ENCODE peak calls at places on chromosomes 4 and X, in ten cellular contexts. P is small intestine; K is GM23248; O is ovary; N is effector memory CD4-positive, alpha-beta T cell; J is CD4-positive, CD25-positive, alpha-beta regulatory T cell; D is IMR-90; A is spleen; W is sigmoid colon; L is brain microvascular endothelial cell. C is an unnamed sample.

GRCh38 chr4:80243274-80244018 is 23.0 kb upstream of the FGF5 start:
- DNase-seq in P (no peak), K (no peak), O (no peak), N (no peak), J (no peak), D (no peak), A (no peak), W (no peak), L (no peak), C (no peak)

GRCh38 chrX:115894087-115894486 is 276.5 kb upstream of the AGTR2 start:
- DNase-seq in P (peak), K (no peak), O (peak), N (no peak), J (no peak), D (peak), A (no peak), W (no peak), L (peak), C (no peak)

GRCh38 chr4:123666486-123666885 is 269.9 kb downstream of the SPRY1 start:
- DNase-seq in P (no peak), K (no peak), O (no peak), N (no peak), J (no peak), D (no peak), A (no peak), W (no peak), L (no peak), C (no peak)

GRCh38 chr4:2886622-2887021 is 43.0 kb downstream of the ADD1 start:
- DNase-seq in P (no peak), K (no peak), O (no peak), N (no peak), J (no peak), D (no peak), A (no peak), W (no peak), L (no peak), C (no peak)

GRCh38 chr4:6595897-6596537 is 21.0 kb downstream of the MAN2B2 start:
- DNase-seq in P (peak), K (no peak), O (no peak), N (no peak), J (no peak), D (no peak), A (no peak), W (no peak), L (no peak), C (no peak)

GRCh38 chrX:31279359-31279758 is 207.5 kb upstream of the FTHL17 start:
- DNase-seq in P (peak), K (peak), O (no peak), N (no peak), J (no peak), D (peak), A (no peak), W (no peak), L (peak), C (peak)

GRCh38 chr4:40321671-40322131 is 13.4 kb upstream of the CHRNA9 start:
- DNase-seq in P (no peak), K (peak), O (no peak), N (no peak), J (no peak), D (peak), A (no peak), W (no peak), L (peak), C (no peak)

GRCh38 chrX:47595701-47596655 is 13.7 kb downstream of the TIMP1 start:
- DNase-seq in P (no peak), K (peak), O (no peak), N (no peak), J (peak), D (peak), A (no peak), W (no peak), L (peak), C (no peak)

GRCh38 chr4:74418063-74418670 is 26.8 kb upstream of the AREG start:
- DNase-seq in P (peak), K (peak), O (no peak), N (no peak), J (no peak), D (peak), A (no peak), W (no peak), L (peak), C (peak)

GRCh38 chrX:103658681-103659433 is 27.6 kb downstream of the MORF4L2 start:
- DNase-seq in P (no peak), K (no peak), O (no peak), N (no peak), J (no peak), D (no peak), A (no peak), W (no peak), L (no peak), C (no peak)

GRCh38 chr4:184617611-184618196 is 31.5 kb downstream of the CASP3 start:
- DNase-seq in P (peak), K (no peak), O (no peak), N (no peak), J (no peak), D (no peak), A (no peak), W (no peak), L (no peak), C (no peak)

GRCh38 chr4:11420327-11420726 is 8.4 kb downstream of the HS3ST1 start:
- DNase-seq in P (peak), K (no peak), O (no peak), N (no peak), J (no peak), D (no peak), A (no peak), W (no peak), L (no peak), C (no peak)

GRCh38 chrX:13891367-13892146 is 74.7 kb upstream of the GPM6B start:
- DNase-seq in P (no peak), K (peak), O (no peak), N (no peak), J (no peak), D (no peak), A (no peak), W (no peak), L (no peak), C (no peak)

GRCh38 chr4:159006202-159006601 is 96.7 kb upstream of the RAPGEF2 start:
- DNase-seq in P (peak), K (peak), O (no peak), N (no peak), J (no peak), D (peak), A (no peak), W (no peak), L (peak), C (peak)

GRCh38 chr4:139899346-139899745 is 233.7 kb downstream of the MGST2 start:
- DNase-seq in P (peak), K (no peak), O (no peak), N (no peak), J (no peak), D (no peak), A (no peak), W (no peak), L (no peak), C (no peak)

GRCh38 chrX:55450259-55450658 is 1.7 kb upstream of the MAGEH1 start:
- DNase-seq in P (peak), K (peak), O (no peak), N (no peak), J (peak), D (peak), A (no peak), W (no peak), L (no peak), C (no peak)

GRCh38 chrX:67207912-67208311 is 335.9 kb upstream of the AR start:
- DNase-seq in P (no peak), K (no peak), O (no peak), N (no peak), J (no peak), D (no peak), A (no peak), W (no peak), L (no peak), C (no peak)

GRCh38 chr4:182937268-182938208 is 20.4 kb upstream of the DCTD start:
- DNase-seq in P (no peak), K (peak), O (no peak), N (no peak), J (no peak), D (peak), A (no peak), W (no peak), L (no peak), C (no peak)

GRCh38 chr4:6201580-6202091 is 1.3 kb upstream of the JAKMIP1 start:
- DNase-seq in P (peak), K (no peak), O (no peak), N (no peak), J (peak), D (no peak), A (no peak), W (peak), L (no peak), C (no peak)

GRCh38 chrX:47169726-47170515 is 23.7 kb upstream of the UBA1 start:
- DNase-seq in P (no peak), K (peak), O (no peak), N (no peak), J (no peak), D (peak), A (peak), W (no peak), L (no peak), C (no peak)

GRCh38 chrX:136228808-136229207 is 22.4 kb downstream of the MAP7D3 start:
- DNase-seq in P (no peak), K (no peak), O (no peak), N (no peak), J (peak), D (no peak), A (no peak), W (no peak), L (no peak), C (no peak)

GRCh38 chrX:21840199-21840557 is 761 bp downstream of the MBTPS2 start:
- DNase-seq in P (peak), K (peak), O (no peak), N (no peak), J (peak), D (peak), A (no peak), W (no peak), L (no peak), C (no peak)

GRCh38 chr4:6372649-6373525 is 99.5 kb downstream of the PPP2R2C start:
- DNase-seq in P (peak), K (peak), O (no peak), N (no peak), J (peak), D (peak), A (no peak), W (no peak), L (peak), C (no peak)

GRCh38 chr4:105305019-105305836 is 158.6 kb downstream of the TET2 start:
- DNase-seq in P (no peak), K (no peak), O (no peak), N (no peak), J (peak), D (no peak), A (no peak), W (no peak), L (no peak), C (no peak)

GRCh38 chr4:53490965-53491622 is 100.2 kb downstream of the LNX1 start:
- DNase-seq in P (peak), K (peak), O (peak), N (no peak), J (peak), D (peak), A (no peak), W (no peak), L (peak), C (no peak)

GRCh38 chr4:184541918-184542317 is 67.6 kb upstream of the IRF2 start:
- DNase-seq in P (no peak), K (no peak), O (no peak), N (no peak), J (no peak), D (no peak), A (no peak), W (no peak), L (no peak), C (no peak)

GRCh38 chr4:114857831-114858230 is 255.6 kb downstream of the NDST4 start:
- DNase-seq in P (no peak), K (no peak), O (no peak), N (no peak), J (no peak), D (no peak), A (no peak), W (no peak), L (no peak), C (peak)

GRCh38 chrX:100649550-100650356 is 5.8 kb downstream of the SRPX2 start:
- DNase-seq in P (peak), K (peak), O (peak), N (no peak), J (no peak), D (peak), A (no peak), W (peak), L (peak), C (no peak)

GRCh38 chr4:149223659-149224058 is 592.0 kb downstream of the IQCM start:
- DNase-seq in P (no peak), K (peak), O (no peak), N (no peak), J (no peak), D (peak), A (no peak), W (no peak), L (no peak), C (peak)

GRCh38 chr4:3387943-3388348 is 53.8 kb upstream of the HGFAC start:
- DNase-seq in P (peak), K (peak), O (peak), N (no peak), J (no peak), D (peak), A (peak), W (peak), L (peak), C (peak)

GRCh38 chrX:63918611-63919010 is 133.6 kb upstream of the ARHGEF9 start:
- DNase-seq in P (peak), K (peak), O (no peak), N (no peak), J (no peak), D (no peak), A (no peak), W (no peak), L (peak), C (no peak)

GRCh38 chrX:70554948-70555347 is 110.3 kb downstream of the DLG3 start:
- DNase-seq in P (no peak), K (no peak), O (no peak), N (no peak), J (no peak), D (no peak), A (no peak), W (no peak), L (no peak), C (no peak)

GRCh38 chr4:187357045-187357643 is 633.5 kb upstream of the FAT1 start:
- DNase-seq in P (no peak), K (no peak), O (no peak), N (no peak), J (no peak), D (no peak), A (no peak), W (no peak), L (no peak), C (no peak)

GRCh38 chr4:154208424-154208823 is 283.2 kb downstream of the DCHS2 start:
- DNase-seq in P (no peak), K (peak), O (no peak), N (no peak), J (no peak), D (no peak), A (peak), W (no peak), L (no peak), C (no peak)

GRCh38 chr4:68271851-68272756 is 26.6 kb upstream of the TMPRSS11B start:
- DNase-seq in P (peak), K (peak), O (no peak), N (no peak), J (peak), D (peak), A (no peak), W (no peak), L (peak), C (peak)

GRCh38 chrX:139203681-139204575 is 326.6 kb upstream of the F9 start:
- DNase-seq in P (no peak), K (peak), O (peak), N (no peak), J (no peak), D (no peak), A (peak), W (no peak), L (no peak), C (no peak)

GRCh38 chr4:88033309-88033708 is 25.9 kb downstream of the PKD2 start:
- DNase-seq in P (peak), K (peak), O (no peak), N (no peak), J (peak), D (peak), A (no peak), W (no peak), L (peak), C (no peak)

GRCh38 chrX:20037182-20037581 is 46.3 kb upstream of the BCLAF3 start:
- DNase-seq in P (peak), K (no peak), O (no peak), N (no peak), J (no peak), D (no peak), A (no peak), W (no peak), L (no peak), C (no peak)

DNA sequence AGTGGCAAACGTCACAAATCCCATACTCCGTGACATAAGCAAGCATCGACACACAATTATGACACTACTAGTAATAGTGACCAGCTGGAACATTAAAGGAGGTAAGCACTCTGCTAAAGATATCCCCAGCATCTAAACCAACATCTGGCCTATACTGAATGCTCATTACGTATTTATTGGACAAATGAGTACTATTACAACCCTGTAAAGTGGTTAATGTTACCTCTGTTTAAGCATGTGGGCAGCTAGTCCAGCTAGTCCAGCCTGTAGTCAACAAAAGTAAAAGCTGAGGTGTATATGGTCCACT is 419 bp upstream of the RPGR start:
- DNase-seq in P (no peak), K (no peak), O (no peak), N (no peak), J (no peak), D (no peak), A (no peak), W (no peak), L (no peak), C (no peak)
- H3K27ac ChIP-seq in P (peak), K (no peak), O (no peak), N (peak), J (peak), D (no peak), A (peak), W (peak), L (no peak), C (no peak)

GRCh38 chrX:150982786-150983525 is at the start of gene HMGB3:
- DNase-seq in P (peak), K (peak), O (peak), N (peak), J (peak), D (peak), A (peak), W (peak), L (peak), C (peak)
- H3K27ac ChIP-seq in P (peak), K (peak), O (no peak), N (no peak), J (no peak), D (peak), A (no peak), W (peak), L (no peak), C (peak)

GRCh38 chrX:107667426-107667825 is 39.1 kb downstream of the PRPS1 start:
- DNase-seq in P (no peak), K (no peak), O (no peak), N (no peak), J (no peak), D (no peak), A (no peak), W (no peak), L (no peak), C (no peak)

GRCh38 chrX:107669276-107669675 is 41.0 kb downstream of the PRPS1 start:
- DNase-seq in P (peak), K (no peak), O (no peak), N (no peak), J (peak), D (no peak), A (no peak), W (no peak), L (no peak), C (no peak)

GRCh38 chrX:107666931-107667330 is 38.6 kb downstream of the PRPS1 start:
- DNase-seq in P (no peak), K (no peak), O (no peak), N (no peak), J (no peak), D (no peak), A (no peak), W (no peak), L (no peak), C (no peak)

GRCh38 chrX:107672955-107673378 is 44.7 kb downstream of the PRPS1 start:
- DNase-seq in P (peak), K (peak), O (peak), N (peak), J (peak), D (peak), A (peak), W (peak), L (peak), C (no peak)

GRCh38 chrX:107669885-107670628 is 41.7 kb downstream of the PRPS1 start:
- DNase-seq in P (peak), K (no peak), O (no peak), N (no peak), J (no peak), D (no peak), A (no peak), W (no peak), L (no peak), C (no peak)
- H3K27ac ChIP-seq in P (peak), K (no peak), O (no peak), N (no peak), J (no peak), D (no peak), A (no peak), W (no peak), L (no peak), C (no peak)

DNA sequence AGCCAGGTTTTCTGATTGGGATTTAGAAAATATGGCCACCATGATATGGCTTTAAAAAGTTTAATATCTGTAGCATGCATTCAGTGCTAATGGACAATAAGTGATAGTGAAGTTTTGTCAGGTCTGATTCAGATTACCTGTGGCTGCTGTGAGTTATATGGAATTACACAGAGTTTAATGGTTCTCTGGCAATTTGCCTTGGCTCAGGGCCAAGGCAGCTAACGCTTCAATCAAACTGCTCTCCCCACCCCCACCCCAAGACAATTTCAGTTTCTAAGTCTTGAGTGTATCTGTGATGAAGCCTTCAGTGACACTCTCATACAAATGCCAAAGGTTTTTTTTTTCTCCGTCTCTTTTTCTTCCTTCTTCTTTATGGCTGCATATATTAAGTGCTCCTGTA is 106.6 kb downstream of the SHROOM4 start:
- DNase-seq in P (peak), K (no peak), O (no peak), N (no peak), J (no peak), D (no peak), A (no peak), W (no peak), L (no peak), C (no peak)
- H3K27ac ChIP-seq in P (no peak), K (no peak), O (no peak), N (no peak), J (no peak), D (no peak), A (no peak), W (no peak), L (no peak), C (no peak)

C was measured in epithelial cell of prostate.